ENCODE peak calls at places on chromosomes 2 and 18, in eight cellular contexts. B is A172; A is astrocyte of the hippocampus; J is body of pancreas; D is GM06990; T is WERI-Rb-1; N is Ammon's horn; R is activated CD8-positive, alpha-beta memory T cell treated with anti-CD3 and anti-CD28 coated beads for 4 hours. O is an unnamed sample.

GRCh38 chr2:168920504-168921157 is 19.5 kb downstream of the G6PC2 start:
- DNase-seq in T (no peak), A (peak), R (no peak), N (no peak), D (no peak), B (peak), J (no peak), O (no peak)

GRCh38 chr18:68428026-68428425 is 286.9 kb downstream of the TMX3 start:
- DNase-seq in D (no peak), J (no peak), R (no peak), B (peak), A (peak), T (no peak), N (peak), O (no peak)

GRCh38 chr2:10966056-10966455 is 54.3 kb downstream of the KCNF1 start:
- DNase-seq in J (no peak), A (no peak), D (no peak), T (no peak), B (no peak), N (no peak), R (no peak), O (no peak)

GRCh38 chr2:239949079-239949478 is 76.1 kb downstream of the NDUFA10 start:
- DNase-seq in B (no peak), J (no peak), T (no peak), N (no peak), A (no peak), R (no peak), D (no peak), O (no peak)

GRCh38 chr2:3243804-3244203 is 133.8 kb downstream of the EIPR1 start:
- DNase-seq in T (no peak), A (no peak), D (no peak), J (no peak), B (no peak), N (no peak), R (no peak), O (no peak)

GRCh38 chr2:240794178-240794721 is 25.8 kb downstream of the KIF1A start:
- DNase-seq in N (no peak), D (no peak), A (no peak), T (no peak), R (no peak), B (no peak), J (no peak), O (no peak)

GRCh38 chr18:657311-657997 is at the start of gene TYMS:
- DNase-seq in T (peak), R (no peak), B (peak), D (peak), N (peak), J (peak), A (peak), O (peak)

GRCh38 chr2:238868616-238869292 is 20.9 kb downstream of the TWIST2 start:
- DNase-seq in A (no peak), J (no peak), D (no peak), N (no peak), T (no peak), R (no peak), B (no peak), O (no peak)

GRCh38 chr18:79497638-79498081 is 101.9 kb downstream of the NFATC1 start:
- DNase-seq in N (no peak), R (no peak), A (peak), D (no peak), B (no peak), J (no peak), T (no peak), O (no peak)

GRCh38 chr2:205166749-205167148 is 515.6 kb upstream of the NRP2 start:
- DNase-seq in N (no peak), T (no peak), J (no peak), B (no peak), A (no peak), D (no peak), R (no peak), O (no peak)